ENCODE peak calls at places on chromosomes 11 and 22, in five cellular contexts. D is IMR-90, K is HepG2, W is K562, M is H1. T is an unnamed sample.

GRCh38 chr11:18522388-18522787 is 4.4 kb downstream of the TSG101 start:
- DNase-seq in M (no peak), K (peak; percentile 20), W (peak; percentile 11), D (no peak), T (peak; percentile 46)

GRCh38 chr11:3849297-3849874 is 6.1 kb upstream of the STIM1 start:
- DNase-seq in M (no peak), W (no peak), D (peak; percentile 41), K (peak; percentile 41), T (peak; percentile 49)

GRCh38 chr11:76609736-76610370 is 60.7 kb downstream of the LRRC32 start:
- DNase-seq in W (no peak), D (no peak), K (no peak), M (peak; percentile 43), T (no peak)

GRCh38 chr22:27749597-27750225 is 51.8 kb downstream of the MN1 start:
- DNase-seq in M (no peak), K (no peak), W (no peak), D (peak; percentile 13), T (no peak)

GRCh38 chr22:36934153-36934939 is 20.9 kb downstream of the CSF2RB start:
- DNase-seq in W (no peak), K (no peak), M (no peak), D (no peak), T (no peak)

GRCh38 chr11:128455766-128456165 is 131.6 kb downstream of the ETS1 start:
- DNase-seq in M (no peak), K (no peak), W (no peak), D (no peak), T (no peak)

GRCh38 chr11:118275184-118275583 is 11.1 kb upstream of the MPZL2 start:
- DNase-seq in M (no peak), K (no peak), W (no peak), D (no peak), T (no peak)

GRCh38 chr11:78331711-78332110 is 85.9 kb downstream of the GAB2 start:
- DNase-seq in K (no peak), D (no peak), M (no peak), W (no peak), T (no peak)

GRCh38 chr11:92131289-92131890 is 93.2 kb upstream of the FAT3 start:
- DNase-seq in K (no peak), M (no peak), D (no peak), W (no peak), T (no peak)

GRCh38 chr11:36016263-36016662 is 72.4 kb downstream of the LDLRAD3 start:
- DNase-seq in M (no peak), K (no peak), W (no peak), D (no peak), T (no peak)

GRCh38 chr11:19821412-19821875 is 108.8 kb downstream of the NAV2 start:
- DNase-seq in K (peak; percentile 83), D (no peak), W (no peak), M (no peak), T (no peak)

GRCh38 chr22:18088825-18089568 is 11.2 kb downstream of the PEX26 start:
- DNase-seq in W (no peak), M (no peak), D (no peak), K (peak; percentile 56), T (no peak)

GRCh38 chr22:29569011-29569678 is 11.8 kb downstream of the NIPSNAP1 start:
- DNase-seq in D (no peak), W (peak; percentile 64), K (peak; percentile 65), M (no peak), T (no peak)

GRCh38 chr11:10522921-10523320 is 18.1 kb downstream of the RNF141 start:
- DNase-seq in W (no peak), M (no peak), D (no peak), K (no peak), T (no peak)

GRCh38 chr22:37193629-37194191 is 5.7 kb upstream of the C1QTNF6 start:
- DNase-seq in W (no peak), K (peak; percentile 43), M (no peak), D (peak; percentile 36), T (no peak)

GRCh38 chr11:8086001-8086479 is 5.0 kb downstream of the TUB start:
- DNase-seq in K (no peak), M (no peak), W (no peak), D (peak; percentile 19), T (no peak)

GRCh38 chr11:129209891-129210830 is 18.0 kb upstream of the ARHGAP32 start:
- DNase-seq in M (no peak), K (no peak), W (no peak), D (no peak), T (no peak)

GRCh38 chr11:37449146-37449545 is 851.1 kb upstream of the RAG2 start:
- DNase-seq in W (no peak), M (no peak), D (peak; percentile 68), K (no peak), T (peak; percentile 6)

GRCh38 chr11:130029137-130029536 is 26.5 kb upstream of the PRDM10 start:
- DNase-seq in W (no peak), D (no peak), M (no peak), K (peak; percentile 59), T (no peak)

GRCh38 chr11:64451856-64452255 is 92.9 kb downstream of the RPS6KA4 start:
- DNase-seq in K (no peak), M (no peak), D (no peak), W (no peak), T (no peak)

GRCh38 chr11:57792060-57792541 is 30.5 kb downstream of the CTNND1 start:
- DNase-seq in K (no peak), D (peak; percentile 53), W (no peak), M (no peak), T (no peak)

GRCh38 chr22:30196141-30196866 is 50.3 kb downstream of the LIF start:
- DNase-seq in D (peak; percentile 100), K (peak; percentile 84), M (peak; percentile 58), W (peak; percentile 27), T (peak; percentile 100)

GRCh38 chr11:77074205-77074604 is 7.4 kb downstream of the CAPN5 start:
- DNase-seq in K (no peak), M (no peak), D (no peak), W (no peak), T (no peak)

GRCh38 chr11:102005306-102005705 is 41.9 kb upstream of the CFAP300 start:
- DNase-seq in M (no peak), D (no peak), W (no peak), K (no peak), T (no peak)

GRCh38 chr11:14443642-14444041 is 56.0 kb downstream of the COPB1 start:
- DNase-seq in K (peak; percentile 46), D (peak; percentile 57), W (no peak), M (no peak), T (peak; percentile 54)

GRCh38 chr11:19459240-19459639 is 218.5 kb upstream of the E2F8 start:
- DNase-seq in M (no peak), W (no peak), K (no peak), D (no peak), T (no peak)

GRCh38 chr11:93736129-93736528 is 5.2 kb downstream of the TAF1D start:
- DNase-seq in M (no peak), D (peak; percentile 63), W (no peak), K (no peak), T (no peak)

GRCh38 chr22:46703996-46704370 is 34.1 kb downstream of the CERK start:
- DNase-seq in K (no peak), M (no peak), W (no peak), D (no peak), T (no peak)

GRCh38 chr11:91947215-91947614 is 277.4 kb upstream of the FAT3 start:
- DNase-seq in D (peak; percentile 2), M (no peak), K (no peak), W (no peak), T (no peak)

DNA sequence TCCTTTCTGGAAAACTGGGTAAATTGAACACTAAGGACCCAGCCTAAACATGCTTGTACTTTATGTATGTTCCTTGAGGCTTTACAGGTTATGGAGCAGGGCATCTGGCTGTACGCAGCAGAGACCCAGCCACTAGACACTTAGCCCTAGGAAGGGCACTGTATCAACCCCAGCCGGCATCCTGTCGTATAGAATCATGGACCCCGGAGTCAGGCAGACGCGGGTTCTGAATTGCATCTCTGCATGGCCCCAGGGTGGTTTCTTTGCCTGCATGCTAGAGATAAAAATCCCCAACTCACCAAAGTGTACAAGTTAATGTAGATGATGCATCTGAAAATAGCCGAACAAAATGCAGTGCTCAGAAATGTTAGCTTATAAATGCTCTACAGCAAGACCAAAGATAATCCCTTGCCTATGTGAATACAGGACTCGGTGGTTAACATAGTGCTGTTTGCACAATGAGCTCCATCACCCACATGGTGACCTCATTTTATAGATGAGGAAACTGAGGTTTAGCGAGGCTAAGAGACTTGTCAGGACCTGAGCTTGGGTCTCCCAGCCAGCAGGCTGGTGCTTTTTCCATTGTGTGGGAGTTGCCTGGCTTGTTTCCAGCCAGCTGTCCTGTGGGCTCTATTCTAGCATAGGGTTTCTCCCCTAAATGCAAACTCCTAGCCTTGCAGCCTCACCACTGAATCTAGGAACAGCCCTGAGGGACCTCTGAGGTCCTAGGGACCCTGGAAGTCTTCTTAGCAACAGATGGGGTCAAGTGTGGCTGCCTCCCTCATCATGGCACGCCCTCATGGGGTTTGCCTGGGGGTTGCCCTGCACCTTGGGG is 7.3 kb downstream of the CD6 start:
- DNase-seq in K (no peak), W (no peak), D (no peak), M (no peak), T (no peak)
- TF ChIP-seq MAFK in K (no peak), W (no peak), D (no peak), M (no peak), T (no peak)

DNA sequence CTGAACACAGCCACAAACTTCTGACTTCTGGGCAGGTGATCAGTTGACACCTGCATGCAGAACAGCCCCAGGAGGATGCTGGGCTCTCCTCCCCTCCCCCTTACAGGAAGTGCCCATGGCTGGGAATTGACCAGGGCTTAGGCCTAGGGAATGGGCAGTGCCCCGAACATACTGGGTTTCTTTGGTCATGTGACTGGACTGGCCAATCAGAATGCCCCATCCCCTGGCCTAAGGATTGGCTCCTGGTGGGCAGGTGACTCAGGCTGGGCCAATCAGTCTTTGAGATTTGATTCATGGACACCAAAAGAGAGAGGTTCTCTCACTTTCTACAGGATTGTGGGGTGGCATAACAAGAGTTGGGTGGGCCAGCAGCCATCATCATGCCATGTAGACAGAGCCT is 37.1 kb downstream of the MCM5 start:
- DNase-seq in K (no peak), W (peak; percentile 89), M (peak; percentile 88), D (no peak), T (peak; percentile 72)
- TF ChIP-seq MAFK in K (no peak), W (no peak), M (no peak), D (no peak), T (no peak)

DNA sequence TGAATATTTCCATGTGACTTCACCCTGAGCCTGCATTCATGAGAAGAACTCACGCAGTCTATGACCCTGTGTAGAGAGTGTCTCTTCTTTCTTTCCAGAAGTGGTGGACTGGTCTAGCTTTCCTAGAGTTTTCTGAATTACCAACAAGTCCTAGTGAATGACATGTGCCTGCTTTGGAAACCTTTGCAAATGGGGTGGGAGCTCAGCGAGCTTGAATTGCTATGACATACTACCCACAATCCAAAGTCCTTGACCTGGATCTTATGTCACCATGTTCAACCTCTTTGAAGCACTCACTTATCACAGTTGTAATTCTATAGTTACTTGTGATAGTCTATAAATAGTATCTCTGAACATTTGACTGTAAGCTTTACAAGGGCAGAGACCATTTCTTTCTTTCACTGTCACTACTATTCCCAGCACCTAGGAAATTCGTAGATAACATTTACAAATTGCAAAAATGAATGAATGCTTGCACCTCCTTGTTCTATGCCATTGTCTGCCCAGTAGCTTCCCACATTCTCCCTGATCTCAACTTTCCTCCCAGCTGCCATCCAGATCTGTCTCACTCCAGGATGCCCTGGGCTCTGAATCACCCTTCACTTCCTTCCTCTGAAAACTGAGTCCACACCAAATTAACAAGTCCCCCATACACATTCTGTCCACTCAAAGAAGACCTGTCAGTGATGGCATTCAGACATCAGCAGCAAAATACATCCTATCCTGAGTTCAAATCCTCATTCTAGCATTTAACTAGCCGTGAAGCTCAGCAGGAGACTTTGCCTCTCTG is 201.9 kb upstream of the SESN3 start:
- DNase-seq in W (no peak), D (no peak), K (no peak), M (no peak), T (no peak)
- TF ChIP-seq MAFK in W (no peak), D (no peak), K (no peak), M (no peak), T (no peak)

GRCh38 chr11:46342237-46342636 is 5.0 kb upstream of the DGKZ start:
- DNase-seq in K (no peak), M (no peak), W (no peak), D (no peak), T (no peak)
- TF ChIP-seq MAFK in K (no peak), M (no peak), W (no peak), D (no peak), T (no peak)

T was measured in A549.